ENCODE peak calls at places on chromosomes 4 and X, in five cellular contexts. M, B, V, N and C are unnamed samples.

GRCh38 chrX:48045410-48046311 is 25.8 kb downstream of the ZNF630 start:
- DNase-seq in M (no peak), B (no peak), V (peak; percentile 19), N (no peak), C (peak; percentile 53)

GRCh38 chr4:8200302-8200975 is 1.3 kb downstream of the SH3TC1 start:
- DNase-seq in M (no peak), B (no peak), V (no peak), N (peak; percentile 58), C (no peak)

GRCh38 chr4:108703966-108704365 is 53.6 kb downstream of the OSTC start:
- DNase-seq in M (no peak), B (no peak), V (no peak), N (no peak), C (no peak)

GRCh38 chr4:8294036-8294435 is 24.5 kb downstream of the HTRA3 start:
- DNase-seq in M (no peak), B (no peak), V (no peak), N (no peak), C (no peak)

GRCh38 chr4:16758206-16758605 is 140.2 kb downstream of the LDB2 start:
- DNase-seq in M (no peak), B (no peak), V (no peak), N (no peak), C (no peak)

GRCh38 chrX:105210258-105210657 is 10.2 kb downstream of the TEX13A start:
- DNase-seq in M (no peak), B (no peak), V (no peak), N (no peak), C (no peak)

GRCh38 chr4:8010618-8011017 is 71.0 kb upstream of the AFAP1 start:
- DNase-seq in M (no peak), B (no peak), V (no peak), N (peak; percentile 77), C (peak; percentile 14)

GRCh38 chr4:2357821-2358745 is 60.4 kb downstream of the ZFYVE28 start:
- DNase-seq in M (no peak), B (no peak), V (no peak), N (no peak), C (no peak)

GRCh38 chrX:20418379-20418778 is 151.7 kb upstream of the RPS6KA3 start:
- DNase-seq in M (no peak), B (no peak), V (no peak), N (no peak), C (no peak)

GRCh38 chrX:153877571-153878261 is 8.3 kb downstream of the L1CAM start:
- DNase-seq in M (no peak), B (no peak), V (no peak), N (no peak), C (no peak)

GRCh38 chr4:3361406-3361805 is 68.6 kb downstream of the RGS12 start:
- DNase-seq in M (no peak), B (no peak), V (no peak), N (no peak), C (no peak)

GRCh38 chr4:91840359-91840758 is 463.4 kb upstream of the GRID2 start:
- DNase-seq in M (no peak), B (no peak), V (no peak), N (no peak), C (no peak)

GRCh38 chrX:47574096-47574553 is 8.1 kb upstream of the TIMP1 start:
- DNase-seq in M (no peak), B (no peak), V (no peak), N (no peak), C (no peak)

GRCh38 chr4:180669637-180670036 is 1573.6 kb upstream of the TENM3 start:
- DNase-seq in M (no peak), B (no peak), V (no peak), N (no peak), C (no peak)

GRCh38 chrX:418927-419729 is 32.4 kb upstream of the PPP2R3B start:
- DNase-seq in M (no peak), B (no peak), V (no peak), N (no peak), C (no peak)

GRCh38 chr4:79964020-79964714 is 108.9 kb downstream of the ANTXR2 start:
- DNase-seq in M (no peak), B (no peak), V (no peak), N (no peak), C (no peak)

GRCh38 chrX:68238568-68238967 is 194.7 kb downstream of the OPHN1 start:
- DNase-seq in M (no peak), B (no peak), V (no peak), N (no peak), C (no peak)

GRCh38 chrX:72126048-72126415 is 5.7 kb downstream of the RTL5 start:
- DNase-seq in M (no peak), B (no peak), V (no peak), N (no peak), C (no peak)

GRCh38 chr4:82753725-82754410 is 44.7 kb downstream of the SCD5 start:
- DNase-seq in M (no peak), B (no peak), V (peak; percentile 33), N (peak; percentile 9), C (peak; percentile 58)

GRCh38 chrX:97119474-97120109 is 235.9 kb downstream of the RPA4 start:
- DNase-seq in M (no peak), B (no peak), V (no peak), N (no peak), C (no peak)

GRCh38 chr4:43374352-43374751 is 481.8 kb downstream of the GRXCR1 start:
- DNase-seq in M (no peak), B (no peak), V (no peak), N (no peak), C (no peak)

GRCh38 chr4:101199507-101200285 is 147.6 kb downstream of the PPP3CA start:
- DNase-seq in M (peak; percentile 29), B (no peak), V (peak; percentile 10), N (no peak), C (peak; percentile 19)

GRCh38 chr4:81040175-81040659 is 9.7 kb downstream of the BMP3 start:
- DNase-seq in M (peak; percentile 56), B (no peak), V (peak; percentile 47), N (no peak), C (peak; percentile 84)

GRCh38 chr4:84672177-84672576 is 89.2 kb downstream of the CDS1 start:
- DNase-seq in M (no peak), B (no peak), V (no peak), N (no peak), C (no peak)

GRCh38 chr4:72951147-72951546 is 118.4 kb downstream of the COX18 start:
- DNase-seq in M (no peak), B (no peak), V (no peak), N (no peak), C (no peak)

GRCh38 chr4:106463622-106464021 is 95.0 kb upstream of the GIMD1 start:
- DNase-seq in M (no peak), B (no peak), V (no peak), N (no peak), C (no peak)

GRCh38 chr4:176256921-176257320 is 12.1 kb downstream of the ASB5 start:
- DNase-seq in M (no peak), B (no peak), V (no peak), N (no peak), C (no peak)

GRCh38 chr4:109303141-109303499 is 662 bp upstream of the COL25A1 start:
- DNase-seq in M (peak; percentile 7), B (no peak), V (peak; percentile 24), N (no peak), C (peak; percentile 19)

GRCh38 chr4:6749340-6750171 is 33.0 kb upstream of the KIAA0232 start:
- DNase-seq in M (peak; percentile 73), B (no peak), V (peak; percentile 81), N (peak; percentile 91), C (no peak)

GRCh38 chr4:155371432-155372043 is 5.2 kb downstream of the MAP9 start:
- DNase-seq in M (no peak), B (no peak), V (peak; percentile 12), N (no peak), C (peak; percentile 68)

GRCh38 chrX:261167-261857 is 19.9 kb upstream of the PLCXD1 start:
- DNase-seq in M (no peak), B (no peak), V (no peak), N (no peak), C (peak; percentile 31)

GRCh38 chr4:130563185-130563890 is 1467.4 kb downstream of the C4orf33 start:
- DNase-seq in M (no peak), B (peak; percentile 43), V (peak; percentile 24), N (peak; percentile 3), C (peak; percentile 95)

GRCh38 chr4:21921526-21922180 is 26.9 kb downstream of the KCNIP4 start:
- DNase-seq in M (no peak), B (no peak), V (no peak), N (no peak), C (no peak)

GRCh38 chr4:145613546-145614234 is 5.5 kb upstream of the MMAA start:
- DNase-seq in M (no peak), B (no peak), V (no peak), N (no peak), C (no peak)

GRCh38 chr4:169243808-169244207 is 26.9 kb downstream of the SH3RF1 start:
- DNase-seq in M (peak; percentile 56), B (no peak), V (peak; percentile 50), N (no peak), C (peak; percentile 92)